ENCODE peak calls at places on chromosome 1, in seven cellular contexts. Q is NCI-H69, W is fibroblast of lung, P is GM10248, K is left colon, A is Peyer's patch, F is NCI-H187. E is an unnamed sample.

GRCh38 chr1:245085508-245086095 is 69.2 kb upstream of the KIF26B start:
- DNase-seq in Q (no peak), W (peak; percentile 95), P (peak; percentile 34), K (no peak), A (no peak), F (no peak), E (no peak)

GRCh38 chr1:66400660-66401059 is 133.3 kb upstream of the SGIP1 start:
- DNase-seq in Q (no peak), W (no peak), P (no peak), K (no peak), A (no peak), F (no peak), E (no peak)

GRCh38 chr1:47794081-47794480 is 203.1 kb downstream of the TRABD2B start:
- DNase-seq in Q (no peak), W (no peak), P (no peak), K (no peak), A (no peak), F (no peak), E (no peak)

GRCh38 chr1:20448626-20449215 is 37.3 kb downstream of the CAMK2N1 start:
- DNase-seq in Q (peak; percentile 5), W (no peak), P (no peak), K (no peak), A (no peak), F (no peak), E (no peak)

GRCh38 chr1:179031855-179032513 is 6.3 kb downstream of the FAM20B start:
- DNase-seq in Q (no peak), W (no peak), P (no peak), K (no peak), A (no peak), F (no peak), E (no peak)

GRCh38 chr1:42586016-42586415 is 72.2 kb upstream of the PPIH start:
- DNase-seq in Q (no peak), W (no peak), P (no peak), K (no peak), A (no peak), F (no peak), E (no peak)

GRCh38 chr1:217471403-217471802 is 159.5 kb downstream of the GPATCH2 start:
- DNase-seq in Q (peak; percentile 13), W (no peak), P (no peak), K (no peak), A (no peak), F (no peak), E (no peak)

GRCh38 chr1:28190996-28191645 is 14.6 kb upstream of the PTAFR start:
- DNase-seq in Q (no peak), W (no peak), P (no peak), K (no peak), A (no peak), F (no peak), E (no peak)

GRCh38 chr1:246447501-246447900 is 59.6 kb downstream of the SMYD3 start:
- DNase-seq in Q (peak; percentile 77), W (no peak), P (no peak), K (no peak), A (no peak), F (no peak), E (no peak)

GRCh38 chr1:229325873-229326502 is 16.9 kb downstream of the CCSAP start:
- DNase-seq in Q (no peak), W (peak; percentile 49), P (no peak), K (no peak), A (no peak), F (no peak), E (no peak)

GRCh38 chr1:66022904-66023620 is 230.4 kb downstream of the PDE4B start:
- DNase-seq in Q (no peak), W (peak; percentile 12), P (no peak), K (no peak), A (no peak), F (no peak), E (no peak)

GRCh38 chr1:189874715-189875440 is 602.8 kb downstream of the BRINP3 start:
- DNase-seq in Q (no peak), W (no peak), P (no peak), K (no peak), A (no peak), F (no peak), E (no peak)